ENCODE peak calls at places on chromosomes 6 and 20, in nine cellular contexts. L, M, H, U, E, B, T, K and A are unnamed samples.

GRCh38 chr20:56437196-56437960 is 25.3 kb downstream of the CASS4 start:
- DNase-seq in L (no peak), M (no peak), H (no peak), U (no peak), E (peak), B (no peak), T (no peak), K (no peak), A (no peak)

GRCh38 chr6:157853902-157854481 is 30.9 kb downstream of the SNX9 start:
- DNase-seq in L (no peak), M (no peak), H (no peak), U (no peak), E (no peak), B (no peak), T (no peak), K (no peak), A (no peak)

GRCh38 chr6:142342986-142343385 is 41.2 kb downstream of the ADGRG6 start:
- DNase-seq in L (no peak), M (no peak), H (no peak), U (no peak), E (no peak), B (no peak), T (no peak), K (no peak), A (no peak)

GRCh38 chr6:5547571-5547970 is 286.3 kb downstream of the FARS2 start:
- DNase-seq in L (no peak), M (no peak), H (no peak), U (no peak), E (no peak), B (no peak), T (no peak), K (no peak), A (no peak)

GRCh38 chr6:148565321-148565926 is 181.4 kb upstream of the UST start:
- DNase-seq in L (no peak), M (no peak), H (peak), U (no peak), E (no peak), B (peak), T (no peak), K (no peak), A (no peak)

GRCh38 chr6:73388800-73389512 is 5.7 kb upstream of the DDX43 start:
- DNase-seq in L (peak), M (peak), H (peak), U (peak), E (no peak), B (peak), T (peak), K (peak), A (peak)

GRCh38 chr20:37313546-37314091 is 24.2 kb downstream of the MANBAL start:
- DNase-seq in L (no peak), M (no peak), H (no peak), U (no peak), E (peak), B (no peak), T (peak), K (no peak), A (no peak)

GRCh38 chr6:22668307-22668706 is 98.9 kb downstream of the HDGFL1 start:
- DNase-seq in L (no peak), M (no peak), H (no peak), U (no peak), E (no peak), B (peak), T (no peak), K (no peak), A (no peak)

GRCh38 chr20:8722277-8722928 is 346.5 kb upstream of the PLCB4 start:
- DNase-seq in L (no peak), M (no peak), H (peak), U (no peak), E (no peak), B (peak), T (peak), K (peak), A (no peak)

GRCh38 chr20:25059487-25059820 is 1.5 kb upstream of the ACSS1 start:
- DNase-seq in L (no peak), M (no peak), H (no peak), U (no peak), E (no peak), B (no peak), T (no peak), K (no peak), A (no peak)

GRCh38 chr20:25056601-25057233 is 1.2 kb downstream of the ACSS1 start:
- DNase-seq in L (no peak), M (peak), H (no peak), U (no peak), E (peak), B (no peak), T (peak), K (no peak), A (no peak)

GRCh38 chr20:25057234-25058050 is 497 bp downstream of the ACSS1 start:
- DNase-seq in L (peak), M (peak), H (no peak), U (no peak), E (peak), B (no peak), T (peak), K (no peak), A (peak)

GRCh38 chr20:25058797-25059486 is 1.0 kb upstream of the ACSS1 start:
- DNase-seq in L (no peak), M (no peak), H (no peak), U (no peak), E (peak), B (no peak), T (peak), K (no peak), A (peak)

GRCh38 chr20:25058051-25058796 is at the start of gene ACSS1:
- DNase-seq in L (peak), M (peak), H (no peak), U (no peak), E (peak), B (no peak), T (peak), K (no peak), A (peak)
- H3K4me3 ChIP-seq in L (peak), M (peak), H (peak), U (peak), E (peak), B (peak), T (peak), K (peak), A (peak)

GRCh38 chr6:10399451-10399850 is 15.4 kb downstream of the TFAP2A start:
- DNase-seq in L (no peak), M (no peak), H (no peak), U (no peak), E (no peak), B (no peak), T (no peak), K (no peak), A (no peak)

GRCh38 chr6:10396775-10397174 is 18.1 kb downstream of the TFAP2A start:
- DNase-seq in L (no peak), M (no peak), H (no peak), U (no peak), E (no peak), B (no peak), T (no peak), K (no peak), A (no peak)

GRCh38 chr6:10395946-10396577 is 18.8 kb downstream of the TFAP2A start:
- DNase-seq in L (no peak), M (no peak), H (no peak), U (no peak), E (no peak), B (no peak), T (no peak), K (no peak), A (no peak)

GRCh38 chr6:10398439-10399218 is 16.2 kb downstream of the TFAP2A start:
- DNase-seq in L (no peak), M (no peak), H (no peak), U (no peak), E (no peak), B (no peak), T (no peak), K (no peak), A (no peak)

DNA sequence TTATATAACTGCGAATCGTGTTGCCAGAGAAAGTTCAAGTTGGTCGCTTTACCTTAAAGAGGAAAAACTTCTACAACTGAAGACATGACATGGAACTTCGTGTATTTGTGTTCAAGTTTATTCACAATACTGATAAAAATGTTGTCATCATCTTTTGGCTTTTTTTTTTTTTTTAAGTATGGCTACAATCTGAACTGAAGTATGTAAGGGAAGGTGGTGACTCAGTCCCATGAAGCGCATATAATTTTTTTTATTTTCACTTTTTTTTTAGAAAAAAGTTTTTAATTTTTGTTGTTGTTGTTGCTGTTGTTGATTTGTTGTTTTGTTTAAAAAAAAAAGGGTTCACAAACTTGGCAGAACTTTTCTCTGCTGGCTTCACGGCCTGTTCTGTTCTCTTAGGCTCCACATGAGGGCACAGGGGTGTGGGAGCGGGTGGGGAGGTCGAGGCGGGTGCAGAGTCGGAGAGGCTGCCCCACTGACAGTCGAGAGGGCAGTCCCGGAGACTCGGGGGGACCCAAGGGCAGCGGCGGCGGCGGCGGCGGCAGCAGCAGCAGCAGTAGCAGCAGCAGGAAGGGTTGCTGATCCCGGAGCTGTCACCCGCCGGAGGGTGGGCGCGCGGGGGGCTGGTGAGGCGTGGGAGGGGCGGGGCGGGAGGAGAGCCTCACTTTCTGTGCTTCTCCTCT is 17.0 kb downstream of the TFAP2A start:
- DNase-seq in L (no peak), M (no peak), H (no peak), U (no peak), E (no peak), B (no peak), T (no peak), K (no peak), A (peak)
- H3K4me3 ChIP-seq in L (no peak), M (no peak), H (no peak), U (no peak), E (no peak), B (no peak), T (no peak), K (no peak), A (no peak)

DNA sequence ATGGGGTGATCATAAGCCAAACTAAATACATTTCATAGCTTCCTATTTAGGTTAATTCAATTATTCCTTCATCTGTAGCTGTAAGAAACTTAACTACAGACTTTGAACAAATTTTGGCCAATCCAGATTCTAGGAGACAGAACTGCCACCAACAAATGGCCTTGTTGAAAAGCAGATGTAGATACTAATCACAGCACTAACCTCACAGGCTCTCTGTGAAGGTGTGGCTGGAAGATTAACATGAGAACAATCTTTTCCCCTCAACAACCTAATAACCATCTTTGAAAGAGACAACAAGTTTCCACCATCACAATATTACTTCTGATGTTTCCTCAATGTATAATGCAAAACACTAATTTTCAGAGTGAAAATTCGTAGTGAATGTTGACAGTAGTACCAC is 87.8 kb downstream of the SESN1 start:
- DNase-seq in L (no peak), M (no peak), H (no peak), U (no peak), E (no peak), B (no peak), T (no peak), K (no peak), A (no peak)
- H3K4me3 ChIP-seq in L (no peak), M (peak), H (no peak), U (no peak), E (no peak), B (no peak), T (peak), K (peak), A (peak)

GRCh38 chr20:42945194-42945593 is 244.5 kb downstream of the PTPRT start:
- DNase-seq in L (no peak), M (no peak), H (no peak), U (no peak), E (no peak), B (no peak), T (no peak), K (no peak), A (no peak)

GRCh38 chr20:42945595-42945994 is 244.1 kb downstream of the PTPRT start:
- DNase-seq in L (no peak), M (no peak), H (no peak), U (no peak), E (no peak), B (no peak), T (no peak), K (no peak), A (no peak)

GRCh38 chr20:42955713-42956112 is 234.0 kb downstream of the PTPRT start:
- DNase-seq in L (no peak), M (no peak), H (no peak), U (no peak), E (no peak), B (no peak), T (no peak), K (no peak), A (no peak)

GRCh38 chr20:42949865-42950264 is 239.8 kb downstream of the PTPRT start:
- DNase-seq in L (no peak), M (no peak), H (no peak), U (no peak), E (no peak), B (no peak), T (no peak), K (no peak), A (no peak)
- H3K4me3 ChIP-seq in L (no peak), M (no peak), H (no peak), U (no peak), E (no peak), B (no peak), T (no peak), K (no peak), A (no peak)

GRCh38 chr20:50257860-50258259 is 67.2 kb downstream of the CEBPB start:
- DNase-seq in L (no peak), M (no peak), H (no peak), U (no peak), E (no peak), B (no peak), T (no peak), K (no peak), A (no peak)
- H3K4me3 ChIP-seq in L (no peak), M (no peak), H (no peak), U (no peak), E (no peak), B (no peak), T (no peak), K (no peak), A (no peak)

GRCh38 chr6:41237128-41237527 is 9.0 kb downstream of the TREML4 start:
- DNase-seq in L (no peak), M (no peak), H (no peak), U (no peak), E (no peak), B (no peak), T (no peak), K (no peak), A (no peak)

GRCh38 chr6:41236276-41236675 is 8.1 kb downstream of the TREML4 start:
- DNase-seq in L (no peak), M (no peak), H (no peak), U (no peak), E (no peak), B (no peak), T (no peak), K (no peak), A (no peak)

GRCh38 chr6:41239467-41240159 is 11.5 kb downstream of the TREML4 start:
- DNase-seq in L (no peak), M (no peak), H (no peak), U (no peak), E (no peak), B (no peak), T (no peak), K (no peak), A (no peak)
- H3K4me3 ChIP-seq in L (no peak), M (no peak), H (no peak), U (no peak), E (no peak), B (no peak), T (no peak), K (no peak), A (no peak)

GRCh38 chr20:45813489-45813888 is 1.0 kb downstream of the UBE2C start:
- DNase-seq in L (no peak), M (no peak), H (no peak), U (no peak), E (no peak), B (no peak), T (no peak), K (no peak), A (no peak)
- H3K4me3 ChIP-seq in L (no peak), M (no peak), H (peak), U (peak), E (no peak), B (peak), T (peak), K (no peak), A (no peak)

GRCh38 chr20:46056027-46056833 is 27.2 kb downstream of the SLC12A5 start:
- DNase-seq in L (no peak), M (no peak), H (no peak), U (no peak), E (peak), B (no peak), T (no peak), K (peak), A (no peak)

GRCh38 chr20:46056970-46057855 is 28.2 kb downstream of the SLC12A5 start:
- DNase-seq in L (peak), M (no peak), H (peak), U (no peak), E (peak), B (no peak), T (no peak), K (no peak), A (no peak)

GRCh38 chr20:46058656-46059281 is 29.8 kb downstream of the SLC12A5 start:
- DNase-seq in L (no peak), M (no peak), H (no peak), U (no peak), E (peak), B (no peak), T (no peak), K (no peak), A (no peak)

GRCh38 chr20:46060301-46060881 is 29.4 kb downstream of the NCOA5 start:
- DNase-seq in L (no peak), M (no peak), H (no peak), U (no peak), E (no peak), B (no peak), T (no peak), K (no peak), A (no peak)

DNA sequence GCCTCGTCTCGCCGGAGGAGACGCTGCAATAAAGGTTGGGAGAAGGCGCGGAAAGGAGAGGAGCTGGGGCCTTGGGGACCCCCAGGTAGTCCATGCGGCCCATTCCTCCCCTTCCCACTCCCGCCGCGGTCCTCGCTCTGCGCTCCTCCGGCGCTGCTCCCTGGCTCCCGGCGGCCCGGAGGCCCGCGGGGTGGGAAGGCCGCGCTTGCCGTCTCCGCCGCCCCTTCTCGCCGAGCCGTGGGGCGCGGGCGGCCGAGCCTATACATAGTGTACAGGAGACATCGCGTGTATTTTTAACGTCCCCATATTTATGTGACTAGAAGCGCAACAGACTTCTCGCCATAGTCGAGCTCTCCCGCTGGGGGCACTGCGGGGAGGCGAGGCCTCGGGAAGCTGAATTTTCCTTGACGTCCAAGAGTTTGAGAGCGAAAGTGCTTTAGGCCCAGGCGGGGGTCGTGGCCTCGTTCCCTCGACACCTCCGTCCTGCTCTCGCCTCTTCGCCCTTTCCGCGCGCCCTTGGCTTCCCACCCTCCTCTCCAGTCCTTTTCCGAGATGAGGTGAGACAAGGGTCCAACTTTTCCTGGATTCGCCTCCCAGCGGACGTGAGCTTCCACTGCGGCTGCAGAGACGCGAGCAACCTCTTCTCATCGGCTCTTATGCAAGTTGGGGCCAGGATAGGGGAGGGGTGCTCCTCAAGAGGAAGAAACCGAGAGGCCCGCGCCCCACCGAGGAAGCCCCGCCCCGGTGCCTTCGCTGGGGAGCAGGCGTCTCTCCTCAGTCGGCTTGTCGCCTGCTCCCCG is 29.0 kb downstream of the SLC12A5 start:
- DNase-seq in L (peak), M (no peak), H (peak), U (no peak), E (peak), B (peak), T (peak), K (peak), A (peak)
- H3K4me3 ChIP-seq in L (no peak), M (peak), H (no peak), U (peak), E (no peak), B (peak), T (no peak), K (peak), A (peak)

DNA sequence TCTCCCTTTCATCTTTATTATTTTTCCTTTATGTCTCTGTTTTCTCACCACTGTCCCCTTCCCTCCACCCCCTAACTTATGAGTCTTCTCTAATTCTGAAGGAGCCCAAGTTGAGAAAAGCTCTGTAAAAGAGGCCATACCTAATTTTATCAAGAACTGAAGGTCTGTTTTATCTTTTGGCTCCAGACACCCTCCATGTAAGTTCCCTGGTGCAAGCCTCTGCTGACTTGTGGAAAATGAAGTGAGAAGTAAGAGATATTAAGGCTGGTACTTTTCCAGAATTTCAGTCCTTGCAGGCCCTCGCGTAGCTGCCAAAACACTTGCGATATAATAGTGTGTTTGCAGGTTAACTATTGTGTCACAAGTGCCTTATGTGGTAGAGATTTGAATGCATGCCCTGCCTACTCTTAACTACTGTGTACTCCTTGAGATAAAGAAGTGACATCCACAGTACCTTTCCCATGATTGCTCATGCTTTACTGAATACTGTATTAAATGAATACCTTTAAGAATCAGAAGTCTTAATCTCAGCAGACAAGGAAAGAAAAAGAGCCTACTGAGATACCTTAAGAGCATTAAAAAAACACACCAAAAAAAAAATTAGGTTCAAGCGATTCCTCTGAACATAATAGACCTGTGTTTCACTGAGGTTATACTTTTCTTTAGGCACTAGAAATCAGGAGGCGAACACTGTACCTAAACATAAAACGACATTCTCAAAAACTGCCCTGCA is 143.6 kb upstream of the ZNF184 start:
- DNase-seq in L (no peak), M (no peak), H (no peak), U (no peak), E (no peak), B (no peak), T (no peak), K (no peak), A (no peak)
- H3K4me3 ChIP-seq in L (peak), M (no peak), H (peak), U (peak), E (no peak), B (peak), T (no peak), K (peak), A (no peak)